ENCODE peak calls at places on chromosomes 2 and 18, in nine cellular contexts. One of them, this sample, is unnamed.

GRCh38 chr18:45688834-45689233 is 35.1 kb upstream of the SLC14A1 start:
- DNase-seq in mesenchymal stem cell: no peak
- DNase-seq in CD8-positive, alpha-beta T cell: peak
- DNase-seq in A549: no peak
- DNase-seq in coronary artery: peak
- DNase-seq in RWPE1: no peak
- DNase-seq in transverse colon: peak
- DNase-seq in CD8-positive, alpha-beta memory T cell: peak
- DNase-seq in hepatocyte: no peak
- DNase-seq in this sample: no peak

GRCh38 chr18:9437049-9437448 is 38.3 kb upstream of the RALBP1 start:
- DNase-seq in RWPE1: no peak
- DNase-seq in A549: no peak
- DNase-seq in coronary artery: no peak
- DNase-seq in hepatocyte: no peak
- DNase-seq in transverse colon: no peak
- DNase-seq in CD8-positive, alpha-beta memory T cell: no peak
- DNase-seq in mesenchymal stem cell: peak
- DNase-seq in CD8-positive, alpha-beta T cell: no peak
- DNase-seq in this sample: no peak

GRCh38 chr2:99974966-99975365 is 167.4 kb downstream of the AFF3 start:
- DNase-seq in RWPE1: no peak
- DNase-seq in hepatocyte: no peak
- DNase-seq in coronary artery: no peak
- DNase-seq in A549: no peak
- DNase-seq in CD8-positive, alpha-beta T cell: no peak
- DNase-seq in mesenchymal stem cell: no peak
- DNase-seq in CD8-positive, alpha-beta memory T cell: no peak
- DNase-seq in transverse colon: no peak
- DNase-seq in this sample: no peak

GRCh38 chr2:232667989-232668583 is 29.0 kb upstream of the GIGYF2 start:
- DNase-seq in CD8-positive, alpha-beta T cell: no peak
- DNase-seq in A549: no peak
- DNase-seq in CD8-positive, alpha-beta memory T cell: no peak
- DNase-seq in coronary artery: no peak
- DNase-seq in hepatocyte: no peak
- DNase-seq in RWPE1: no peak
- DNase-seq in mesenchymal stem cell: no peak
- DNase-seq in transverse colon: no peak
- DNase-seq in this sample: no peak

GRCh38 chr2:165155152-165155551 is 48.7 kb downstream of the SCN3A start:
- DNase-seq in RWPE1: no peak
- DNase-seq in transverse colon: no peak
- DNase-seq in mesenchymal stem cell: no peak
- DNase-seq in A549: no peak
- DNase-seq in CD8-positive, alpha-beta memory T cell: no peak
- DNase-seq in hepatocyte: no peak
- DNase-seq in coronary artery: no peak
- DNase-seq in CD8-positive, alpha-beta T cell: no peak
- DNase-seq in this sample: no peak

GRCh38 chr2:112629224-112629623 is 16.5 kb upstream of the SLC20A1 start:
- DNase-seq in A549: no peak
- DNase-seq in mesenchymal stem cell: no peak
- DNase-seq in CD8-positive, alpha-beta memory T cell: no peak
- DNase-seq in transverse colon: no peak
- DNase-seq in hepatocyte: no peak
- DNase-seq in coronary artery: no peak
- DNase-seq in CD8-positive, alpha-beta T cell: no peak
- DNase-seq in RWPE1: no peak
- DNase-seq in this sample: no peak

GRCh38 chr2:62461707-62462106 is 44.3 kb downstream of the TMEM17 start:
- DNase-seq in hepatocyte: peak
- DNase-seq in CD8-positive, alpha-beta memory T cell: no peak
- DNase-seq in mesenchymal stem cell: no peak
- DNase-seq in transverse colon: no peak
- DNase-seq in A549: peak
- DNase-seq in coronary artery: no peak
- DNase-seq in CD8-positive, alpha-beta T cell: no peak
- DNase-seq in RWPE1: peak
- DNase-seq in this sample: peak

GRCh38 chr2:41483221-41483620 is 564.6 kb upstream of the PKDCC start:
- DNase-seq in RWPE1: no peak
- DNase-seq in mesenchymal stem cell: no peak
- DNase-seq in hepatocyte: no peak
- DNase-seq in CD8-positive, alpha-beta memory T cell: no peak
- DNase-seq in CD8-positive, alpha-beta T cell: no peak
- DNase-seq in A549: no peak
- DNase-seq in transverse colon: no peak
- DNase-seq in coronary artery: no peak
- DNase-seq in this sample: no peak

GRCh38 chr2:598043-598802 is 79.0 kb downstream of the TMEM18 start:
- DNase-seq in mesenchymal stem cell: no peak
- DNase-seq in RWPE1: no peak
- DNase-seq in coronary artery: no peak
- DNase-seq in hepatocyte: no peak
- DNase-seq in CD8-positive, alpha-beta T cell: no peak
- DNase-seq in CD8-positive, alpha-beta memory T cell: no peak
- DNase-seq in A549: no peak
- DNase-seq in transverse colon: no peak
- DNase-seq in this sample: no peak

GRCh38 chr18:76209597-76209996 is 285.4 kb downstream of the ZNF516 start:
- DNase-seq in CD8-positive, alpha-beta T cell: no peak
- DNase-seq in hepatocyte: no peak
- DNase-seq in mesenchymal stem cell: no peak
- DNase-seq in A549: no peak
- DNase-seq in RWPE1: peak
- DNase-seq in transverse colon: no peak
- DNase-seq in coronary artery: no peak
- DNase-seq in CD8-positive, alpha-beta memory T cell: no peak
- DNase-seq in this sample: no peak

GRCh38 chr2:199468561-199469513 is 11.1 kb upstream of the SATB2 start:
- DNase-seq in coronary artery: no peak
- DNase-seq in A549: no peak
- DNase-seq in CD8-positive, alpha-beta memory T cell: no peak
- DNase-seq in mesenchymal stem cell: no peak
- DNase-seq in transverse colon: peak
- DNase-seq in CD8-positive, alpha-beta T cell: no peak
- DNase-seq in hepatocyte: peak
- DNase-seq in RWPE1: no peak
- DNase-seq in this sample: no peak

GRCh38 chr18:3074094-3074493 is 61.1 kb upstream of the LPIN2 start:
- DNase-seq in hepatocyte: peak
- DNase-seq in A549: no peak
- DNase-seq in mesenchymal stem cell: no peak
- DNase-seq in RWPE1: no peak
- DNase-seq in coronary artery: no peak
- DNase-seq in CD8-positive, alpha-beta memory T cell: no peak
- DNase-seq in CD8-positive, alpha-beta T cell: peak
- DNase-seq in transverse colon: peak
- DNase-seq in this sample: no peak

GRCh38 chr2:179511105-179511504 is 246.5 kb upstream of the SESTD1 start:
- DNase-seq in hepatocyte: no peak
- DNase-seq in coronary artery: no peak
- DNase-seq in RWPE1: no peak
- DNase-seq in CD8-positive, alpha-beta T cell: no peak
- DNase-seq in A549: no peak
- DNase-seq in mesenchymal stem cell: no peak
- DNase-seq in transverse colon: no peak
- DNase-seq in CD8-positive, alpha-beta memory T cell: no peak
- DNase-seq in this sample: no peak

GRCh38 chr18:48139427-48140347 is 209.2 kb upstream of the SMAD2 start:
- DNase-seq in CD8-positive, alpha-beta memory T cell: no peak
- DNase-seq in RWPE1: no peak
- DNase-seq in coronary artery: no peak
- DNase-seq in transverse colon: peak
- DNase-seq in mesenchymal stem cell: no peak
- DNase-seq in hepatocyte: no peak
- DNase-seq in CD8-positive, alpha-beta T cell: no peak
- DNase-seq in A549: no peak
- DNase-seq in this sample: peak

GRCh38 chr18:41809652-41810051 is 145.4 kb upstream of the PIK3C3 start:
- DNase-seq in transverse colon: no peak
- DNase-seq in CD8-positive, alpha-beta memory T cell: no peak
- DNase-seq in mesenchymal stem cell: peak
- DNase-seq in CD8-positive, alpha-beta T cell: no peak
- DNase-seq in coronary artery: no peak
- DNase-seq in A549: no peak
- DNase-seq in RWPE1: no peak
- DNase-seq in hepatocyte: no peak
- DNase-seq in this sample: no peak

GRCh38 chr2:58923869-58924268 is 682.7 kb upstream of the FANCL start:
- DNase-seq in coronary artery: no peak
- DNase-seq in CD8-positive, alpha-beta T cell: no peak
- DNase-seq in CD8-positive, alpha-beta memory T cell: no peak
- DNase-seq in hepatocyte: peak
- DNase-seq in A549: peak
- DNase-seq in transverse colon: no peak
- DNase-seq in mesenchymal stem cell: peak
- DNase-seq in RWPE1: no peak
- DNase-seq in this sample: no peak

GRCh38 chr2:58928942-58929341 is 687.8 kb upstream of the FANCL start:
- DNase-seq in transverse colon: no peak
- DNase-seq in RWPE1: no peak
- DNase-seq in hepatocyte: no peak
- DNase-seq in A549: no peak
- DNase-seq in CD8-positive, alpha-beta T cell: no peak
- DNase-seq in mesenchymal stem cell: no peak
- DNase-seq in CD8-positive, alpha-beta memory T cell: no peak
- DNase-seq in coronary artery: no peak
- DNase-seq in this sample: no peak

GRCh38 chr2:58925676-58926081 is 684.6 kb upstream of the FANCL start:
- DNase-seq in coronary artery: no peak
- DNase-seq in transverse colon: no peak
- DNase-seq in A549: no peak
- DNase-seq in mesenchymal stem cell: no peak
- DNase-seq in RWPE1: no peak
- DNase-seq in CD8-positive, alpha-beta T cell: no peak
- DNase-seq in hepatocyte: no peak
- DNase-seq in CD8-positive, alpha-beta memory T cell: no peak
- DNase-seq in this sample: no peak

GRCh38 chr2:58930541-58930940 is 689.4 kb upstream of the FANCL start:
- DNase-seq in coronary artery: no peak
- DNase-seq in mesenchymal stem cell: no peak
- DNase-seq in A549: no peak
- DNase-seq in CD8-positive, alpha-beta T cell: no peak
- DNase-seq in hepatocyte: no peak
- DNase-seq in RWPE1: no peak
- DNase-seq in transverse colon: no peak
- DNase-seq in CD8-positive, alpha-beta memory T cell: no peak
- DNase-seq in this sample: no peak

DNA sequence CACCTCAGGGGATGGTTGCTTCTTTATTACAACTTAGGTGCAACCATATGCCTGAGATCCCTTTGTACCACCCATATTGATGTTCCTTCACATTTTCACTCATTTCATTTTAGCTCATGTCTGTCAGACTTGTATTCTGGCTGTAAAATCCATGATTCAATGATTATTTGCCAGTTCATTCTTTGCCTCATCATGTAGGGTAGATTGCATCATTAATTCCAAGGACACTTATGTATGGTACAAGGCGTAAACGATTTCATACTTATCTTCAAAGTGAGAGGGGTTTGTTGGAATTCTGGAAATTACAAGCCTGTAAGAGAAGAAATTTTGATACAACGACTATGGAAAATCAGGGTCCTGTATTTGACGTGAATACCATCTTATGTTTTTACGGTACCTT is 685.0 kb upstream of the FANCL start:
- DNase-seq in A549: no peak
- DNase-seq in RWPE1: no peak
- DNase-seq in mesenchymal stem cell: no peak
- DNase-seq in CD8-positive, alpha-beta T cell: no peak
- DNase-seq in transverse colon: no peak
- DNase-seq in CD8-positive, alpha-beta memory T cell: no peak
- DNase-seq in coronary artery: no peak
- DNase-seq in hepatocyte: no peak
- DNase-seq in this sample: no peak
- H3K27ac ChIP-seq in A549: no peak
- H3K27ac ChIP-seq in RWPE1: no peak
- H3K27ac ChIP-seq in mesenchymal stem cell: no peak
- H3K27ac ChIP-seq in CD8-positive, alpha-beta T cell: no peak
- H3K27ac ChIP-seq in transverse colon: no peak
- H3K27ac ChIP-seq in CD8-positive, alpha-beta memory T cell: no peak
- H3K27ac ChIP-seq in coronary artery: no peak
- H3K27ac ChIP-seq in hepatocyte: no peak
- H3K27ac ChIP-seq in this sample: no peak

GRCh38 chr2:23571066-23571465 is 186.1 kb downstream of the KLHL29 start:
- DNase-seq in A549: no peak
- DNase-seq in RWPE1: no peak
- DNase-seq in transverse colon: no peak
- DNase-seq in CD8-positive, alpha-beta memory T cell: no peak
- DNase-seq in coronary artery: no peak
- DNase-seq in hepatocyte: no peak
- DNase-seq in mesenchymal stem cell: no peak
- DNase-seq in CD8-positive, alpha-beta T cell: no peak
- DNase-seq in this sample: no peak
- H3K27ac ChIP-seq in A549: no peak
- H3K27ac ChIP-seq in RWPE1: no peak
- H3K27ac ChIP-seq in transverse colon: no peak
- H3K27ac ChIP-seq in CD8-positive, alpha-beta memory T cell: no peak
- H3K27ac ChIP-seq in coronary artery: no peak
- H3K27ac ChIP-seq in hepatocyte: no peak
- H3K27ac ChIP-seq in mesenchymal stem cell: no peak
- H3K27ac ChIP-seq in CD8-positive, alpha-beta T cell: no peak
- H3K27ac ChIP-seq in this sample: no peak

GRCh38 chr2:46339676-46340459 is 42.7 kb downstream of the EPAS1 start:
- DNase-seq in CD8-positive, alpha-beta T cell: no peak
- DNase-seq in hepatocyte: peak
- DNase-seq in transverse colon: no peak
- DNase-seq in mesenchymal stem cell: peak
- DNase-seq in CD8-positive, alpha-beta memory T cell: no peak
- DNase-seq in coronary artery: peak
- DNase-seq in RWPE1: no peak
- DNase-seq in A549: no peak
- DNase-seq in this sample: peak
- H3K27ac ChIP-seq in CD8-positive, alpha-beta T cell: no peak
- H3K27ac ChIP-seq in hepatocyte: peak
- H3K27ac ChIP-seq in transverse colon: peak
- H3K27ac ChIP-seq in mesenchymal stem cell: no peak
- H3K27ac ChIP-seq in CD8-positive, alpha-beta memory T cell: peak
- H3K27ac ChIP-seq in coronary artery: peak
- H3K27ac ChIP-seq in RWPE1: no peak
- H3K27ac ChIP-seq in A549: peak
- H3K27ac ChIP-seq in this sample: peak

DNA sequence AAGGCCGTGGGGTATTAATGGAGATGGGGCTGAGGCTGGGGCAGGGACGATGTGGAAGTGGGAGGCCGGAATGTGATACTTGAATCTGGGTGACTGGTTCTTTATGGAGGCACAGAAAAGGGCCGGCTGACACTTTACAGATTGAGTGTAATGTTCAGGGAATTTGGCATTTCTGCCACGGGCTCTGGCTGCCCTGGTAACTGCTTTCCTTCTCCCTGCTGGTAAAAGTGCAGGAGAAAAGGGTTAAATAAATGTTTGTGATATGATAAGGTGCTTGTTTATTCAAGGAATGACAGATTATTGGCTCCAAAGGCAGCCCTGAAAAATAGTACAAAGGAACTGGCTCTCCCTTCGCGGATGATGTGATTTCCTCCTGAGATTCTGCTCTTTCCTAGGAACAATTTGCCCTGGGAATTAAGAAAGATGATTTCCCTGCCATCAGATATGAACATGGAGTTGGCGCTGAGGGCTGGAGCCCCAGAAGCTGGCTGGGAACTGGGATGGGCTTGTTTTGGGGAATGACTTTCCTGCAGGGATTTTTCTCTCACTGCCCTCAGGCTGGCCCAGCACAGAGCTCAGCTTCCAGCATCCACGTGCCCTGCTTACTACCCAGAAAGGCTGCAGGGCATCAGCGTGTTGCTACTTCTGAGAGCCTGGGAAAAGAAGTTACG is 52.9 kb upstream of the CTAGE1 start:
- DNase-seq in hepatocyte: peak
- DNase-seq in coronary artery: no peak
- DNase-seq in A549: peak
- DNase-seq in RWPE1: no peak
- DNase-seq in transverse colon: no peak
- DNase-seq in CD8-positive, alpha-beta T cell: no peak
- DNase-seq in CD8-positive, alpha-beta memory T cell: no peak
- DNase-seq in mesenchymal stem cell: peak
- DNase-seq in this sample: peak
- H3K27ac ChIP-seq in hepatocyte: peak
- H3K27ac ChIP-seq in coronary artery: peak
- H3K27ac ChIP-seq in A549: peak
- H3K27ac ChIP-seq in RWPE1: peak
- H3K27ac ChIP-seq in transverse colon: peak
- H3K27ac ChIP-seq in CD8-positive, alpha-beta T cell: no peak
- H3K27ac ChIP-seq in CD8-positive, alpha-beta memory T cell: no peak
- H3K27ac ChIP-seq in mesenchymal stem cell: peak
- H3K27ac ChIP-seq in this sample: peak